ENCODE peak calls at places on chromosomes 7 and 10, in five cellular contexts. One of them, this sample, is unnamed.

GRCh38 chr7:48875300-48875916 is 48.9 kb upstream of the CDC14C start:
- DNase-seq in body of pancreas: peak
- DNase-seq in sigmoid colon: no peak
- DNase-seq in GM12892: no peak
- DNase-seq in transverse colon: peak
- DNase-seq in this sample: no peak

GRCh38 chr7:105648561-105649401 is 67.5 kb upstream of the EFCAB10 start:
- DNase-seq in body of pancreas: peak
- DNase-seq in sigmoid colon: peak
- DNase-seq in GM12892: no peak
- DNase-seq in transverse colon: peak
- DNase-seq in this sample: no peak

GRCh38 chr10:74825371-74826141 is 844 bp upstream of the KAT6B start:
- DNase-seq in body of pancreas: peak
- DNase-seq in sigmoid colon: no peak
- DNase-seq in GM12892: no peak
- DNase-seq in transverse colon: peak
- DNase-seq in this sample: no peak

GRCh38 chr10:63536678-63537077 is 15.5 kb downstream of the REEP3 start:
- DNase-seq in body of pancreas: no peak
- DNase-seq in sigmoid colon: no peak
- DNase-seq in GM12892: no peak
- DNase-seq in transverse colon: no peak
- DNase-seq in this sample: no peak

GRCh38 chr7:92767427-92767826 is 68.9 kb downstream of the CDK6 start:
- DNase-seq in body of pancreas: no peak
- DNase-seq in sigmoid colon: no peak
- DNase-seq in GM12892: no peak
- DNase-seq in transverse colon: no peak
- DNase-seq in this sample: no peak

GRCh38 chr10:51244308-51244707 is 170.0 kb downstream of the PRKG1 start:
- DNase-seq in body of pancreas: no peak
- DNase-seq in sigmoid colon: no peak
- DNase-seq in GM12892: no peak
- DNase-seq in transverse colon: no peak
- DNase-seq in this sample: no peak

GRCh38 chr7:2787251-2787968 is 56.7 kb downstream of the GNA12 start:
- DNase-seq in body of pancreas: no peak
- DNase-seq in sigmoid colon: no peak
- DNase-seq in GM12892: no peak
- DNase-seq in transverse colon: no peak
- DNase-seq in this sample: no peak

GRCh38 chr7:50653997-50654425 is 88.8 kb upstream of the DDC start:
- DNase-seq in body of pancreas: no peak
- DNase-seq in sigmoid colon: peak
- DNase-seq in GM12892: no peak
- DNase-seq in transverse colon: peak
- DNase-seq in this sample: no peak

GRCh38 chr10:33347227-33347626 is 12.8 kb upstream of the NRP1 start:
- DNase-seq in body of pancreas: no peak
- DNase-seq in sigmoid colon: no peak
- DNase-seq in GM12892: no peak
- DNase-seq in transverse colon: no peak
- DNase-seq in this sample: no peak

GRCh38 chr7:45184326-45185027 is 26.9 kb downstream of the RAMP3 start:
- DNase-seq in body of pancreas: no peak
- DNase-seq in sigmoid colon: peak
- DNase-seq in GM12892: no peak
- DNase-seq in transverse colon: no peak
- DNase-seq in this sample: no peak

GRCh38 chr7:70417061-70417655 is 714.8 kb upstream of the GALNT17 start:
- DNase-seq in body of pancreas: no peak
- DNase-seq in sigmoid colon: no peak
- DNase-seq in GM12892: no peak
- DNase-seq in transverse colon: no peak
- DNase-seq in this sample: no peak

GRCh38 chr7:98168181-98168903 is 42.9 kb upstream of the BHLHA15 start:
- DNase-seq in body of pancreas: peak
- DNase-seq in sigmoid colon: no peak
- DNase-seq in GM12892: peak
- DNase-seq in transverse colon: peak
- DNase-seq in this sample: no peak

GRCh38 chr7:42014625-42015412 is 222.2 kb downstream of the GLI3 start:
- DNase-seq in body of pancreas: no peak
- DNase-seq in sigmoid colon: no peak
- DNase-seq in GM12892: no peak
- DNase-seq in transverse colon: peak
- DNase-seq in this sample: peak

GRCh38 chr10:96176985-96177384 is 46.9 kb downstream of the ZNF518A start:
- DNase-seq in body of pancreas: no peak
- DNase-seq in sigmoid colon: no peak
- DNase-seq in GM12892: no peak
- DNase-seq in transverse colon: no peak
- DNase-seq in this sample: no peak

GRCh38 chr10:44851881-44852280 is 59.3 kb upstream of the TMEM72 start:
- DNase-seq in body of pancreas: no peak
- DNase-seq in sigmoid colon: no peak
- DNase-seq in GM12892: no peak
- DNase-seq in transverse colon: no peak
- DNase-seq in this sample: no peak

GRCh38 chr7:101232141-101232821 is 5.3 kb downstream of the CLDN15 start:
- DNase-seq in body of pancreas: peak
- DNase-seq in sigmoid colon: no peak
- DNase-seq in GM12892: no peak
- DNase-seq in transverse colon: peak
- DNase-seq in this sample: no peak

GRCh38 chr10:118595598-118596425 is at the start of gene PRLHR:
- DNase-seq in body of pancreas: peak
- DNase-seq in sigmoid colon: no peak
- DNase-seq in GM12892: no peak
- DNase-seq in transverse colon: no peak
- DNase-seq in this sample: no peak

GRCh38 chr7:608954-609711 is 89.5 kb upstream of the PDGFA start:
- DNase-seq in body of pancreas: no peak
- DNase-seq in sigmoid colon: no peak
- DNase-seq in GM12892: no peak
- DNase-seq in transverse colon: no peak
- DNase-seq in this sample: no peak

GRCh38 chr10:32000937-32001336 is 55.3 kb downstream of the KIF5B start:
- DNase-seq in body of pancreas: no peak
- DNase-seq in sigmoid colon: no peak
- DNase-seq in GM12892: no peak
- DNase-seq in transverse colon: no peak
- DNase-seq in this sample: no peak

GRCh38 chr7:140640060-140640611 is 477 bp downstream of the DENND2A start:
- DNase-seq in body of pancreas: peak
- DNase-seq in sigmoid colon: peak
- DNase-seq in GM12892: peak
- DNase-seq in transverse colon: peak
- DNase-seq in this sample: peak

GRCh38 chr7:138359891-138360582 is 100.0 kb upstream of the TRIM24 start:
- DNase-seq in body of pancreas: no peak
- DNase-seq in sigmoid colon: no peak
- DNase-seq in GM12892: no peak
- DNase-seq in transverse colon: no peak
- DNase-seq in this sample: no peak

DNA sequence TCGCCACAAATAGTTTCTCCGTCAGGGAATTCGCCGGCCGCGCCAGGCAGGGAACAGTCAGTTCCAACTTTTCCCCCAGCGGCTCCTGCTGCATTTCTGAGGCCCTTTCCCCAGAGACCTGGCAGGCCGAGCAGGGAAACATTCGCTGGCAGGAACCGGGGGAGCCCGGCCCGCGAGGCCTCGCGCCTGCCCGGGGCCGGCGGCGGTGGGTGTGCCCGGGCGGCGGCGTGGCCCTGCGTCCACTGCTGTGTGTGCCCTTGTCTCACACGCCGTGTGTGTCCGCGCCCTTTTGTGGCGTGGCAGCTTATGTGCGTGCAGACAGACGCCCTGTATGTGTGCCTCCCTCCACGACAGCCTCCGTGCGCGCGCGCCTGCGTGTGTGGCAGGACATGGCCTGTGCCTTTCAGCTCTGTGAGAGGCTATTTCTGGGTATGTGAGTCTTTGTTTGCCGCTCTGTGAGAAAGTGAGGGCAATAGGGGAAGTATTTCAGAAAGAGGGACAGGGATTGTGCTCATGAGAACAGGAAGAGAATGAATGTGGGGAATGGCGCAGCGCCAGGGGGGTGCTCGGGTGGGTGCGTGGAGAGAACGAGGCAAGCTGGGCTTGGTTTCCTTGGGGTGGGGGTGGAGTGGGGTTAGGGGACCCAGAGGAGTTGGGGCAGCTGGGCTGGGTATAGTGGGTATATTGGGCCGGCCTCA is 689 bp upstream of the SMARCD3 start:
- DNase-seq in body of pancreas: peak
- DNase-seq in sigmoid colon: peak
- DNase-seq in GM12892: no peak
- DNase-seq in transverse colon: peak
- DNase-seq in this sample: no peak
- TF ChIP-seq POLR2A in body of pancreas: peak
- TF ChIP-seq POLR2A in sigmoid colon: no peak
- TF ChIP-seq POLR2A in GM12892: no peak
- TF ChIP-seq POLR2A in transverse colon: no peak
- TF ChIP-seq POLR2A in this sample: no peak

DNA sequence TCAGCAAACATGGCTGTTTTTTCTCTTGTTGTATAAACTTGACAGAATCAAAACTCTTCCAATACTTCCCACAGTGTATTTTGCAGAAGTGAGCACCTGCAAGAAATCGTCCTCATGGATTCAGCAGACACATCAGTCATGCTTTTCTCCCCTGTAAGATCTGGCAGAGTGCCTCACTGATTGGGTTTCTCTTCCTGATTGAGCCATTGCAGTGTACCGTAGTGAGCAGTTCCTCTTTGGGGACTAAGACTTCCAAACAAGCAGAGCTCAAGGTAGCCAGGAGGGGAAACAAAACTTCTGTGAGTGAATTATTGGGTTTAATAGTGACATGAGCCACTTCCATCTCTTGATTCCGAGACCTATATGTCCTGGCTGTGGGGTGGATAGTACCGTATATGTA is 2.3 kb upstream of the CCDC3 start:
- DNase-seq in body of pancreas: no peak
- DNase-seq in sigmoid colon: no peak
- DNase-seq in GM12892: no peak
- DNase-seq in transverse colon: no peak
- DNase-seq in this sample: no peak
- TF ChIP-seq POLR2A in body of pancreas: no peak
- TF ChIP-seq POLR2A in sigmoid colon: no peak
- TF ChIP-seq POLR2A in GM12892: no peak
- TF ChIP-seq POLR2A in transverse colon: no peak
- TF ChIP-seq POLR2A in this sample: no peak

GRCh38 chr10:128178319-128178937 is 52.2 kb upstream of the MKI67 start:
- DNase-seq in body of pancreas: no peak
- DNase-seq in sigmoid colon: no peak
- DNase-seq in GM12892: peak
- DNase-seq in transverse colon: peak
- DNase-seq in this sample: no peak

GRCh38 chr10:128174581-128175559 is 48.6 kb upstream of the MKI67 start:
- DNase-seq in body of pancreas: no peak
- DNase-seq in sigmoid colon: no peak
- DNase-seq in GM12892: no peak
- DNase-seq in transverse colon: no peak
- DNase-seq in this sample: no peak

GRCh38 chr10:128185627-128186026 is 59.4 kb upstream of the MKI67 start:
- DNase-seq in body of pancreas: no peak
- DNase-seq in sigmoid colon: no peak
- DNase-seq in GM12892: no peak
- DNase-seq in transverse colon: no peak
- DNase-seq in this sample: no peak

GRCh38 chr10:128180843-128181242 is 54.6 kb upstream of the MKI67 start:
- DNase-seq in body of pancreas: no peak
- DNase-seq in sigmoid colon: no peak
- DNase-seq in GM12892: no peak
- DNase-seq in transverse colon: no peak
- DNase-seq in this sample: no peak
- TF ChIP-seq POLR2A in body of pancreas: no peak
- TF ChIP-seq POLR2A in sigmoid colon: no peak
- TF ChIP-seq POLR2A in GM12892: no peak
- TF ChIP-seq POLR2A in transverse colon: no peak
- TF ChIP-seq POLR2A in this sample: no peak

GRCh38 chr10:3827266-3827665 is 42.3 kb upstream of the KLF6 start:
- DNase-seq in body of pancreas: no peak
- DNase-seq in sigmoid colon: no peak
- DNase-seq in GM12892: no peak
- DNase-seq in transverse colon: no peak
- DNase-seq in this sample: no peak

GRCh38 chr10:3827768-3828403 is 42.9 kb upstream of the KLF6 start:
- DNase-seq in body of pancreas: no peak
- DNase-seq in sigmoid colon: no peak
- DNase-seq in GM12892: no peak
- DNase-seq in transverse colon: no peak
- DNase-seq in this sample: no peak

GRCh38 chr10:3825862-3826351 is 40.9 kb upstream of the KLF6 start:
- DNase-seq in body of pancreas: no peak
- DNase-seq in sigmoid colon: peak
- DNase-seq in GM12892: no peak
- DNase-seq in transverse colon: no peak
- DNase-seq in this sample: no peak

GRCh38 chr10:3822541-3822940 is 37.5 kb upstream of the KLF6 start:
- DNase-seq in body of pancreas: no peak
- DNase-seq in sigmoid colon: no peak
- DNase-seq in GM12892: no peak
- DNase-seq in transverse colon: no peak
- DNase-seq in this sample: no peak

DNA sequence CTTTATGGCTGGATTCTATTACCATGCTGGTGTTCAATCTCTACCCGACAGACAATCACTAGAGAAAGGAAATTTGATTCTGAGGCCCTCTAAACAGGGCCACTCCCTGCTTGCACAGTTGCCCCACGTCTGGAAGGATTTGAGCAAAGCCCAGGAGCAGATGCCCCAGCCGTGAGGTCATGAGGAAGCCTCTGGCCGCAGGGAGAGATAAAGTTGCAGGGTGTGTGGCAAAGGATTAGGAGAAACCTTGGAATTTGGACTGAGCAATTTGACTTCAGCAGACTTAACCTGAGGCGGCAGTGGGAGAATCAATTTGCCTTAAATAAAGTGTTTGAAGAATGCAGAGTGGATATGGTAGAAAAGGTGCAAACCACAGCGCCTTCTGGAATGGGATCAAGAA is 40.2 kb upstream of the KLF6 start:
- DNase-seq in body of pancreas: no peak
- DNase-seq in sigmoid colon: no peak
- DNase-seq in GM12892: no peak
- DNase-seq in transverse colon: peak
- DNase-seq in this sample: no peak
- TF ChIP-seq POLR2A in body of pancreas: no peak
- TF ChIP-seq POLR2A in sigmoid colon: no peak
- TF ChIP-seq POLR2A in GM12892: no peak
- TF ChIP-seq POLR2A in transverse colon: no peak
- TF ChIP-seq POLR2A in this sample: no peak

This sample was measured in GM12891.